ENCODE peak calls at places on chromosomes 13 and 19, in eight cellular contexts. S is heart left ventricle; G is IMR-90; Z is CD8-positive, alpha-beta memory T cell; M is lung; C is DND-41; B is AG10803; D is aorta. H is an unnamed sample.

GRCh38 chr19:11337080-11337479 is 2.4 kb downstream of the RAB3D start:
- DNase-seq in D (no peak), B (no peak), C (peak; percentile 43), S (no peak), G (no peak), M (no peak), Z (no peak), H (no peak)

GRCh38 chr13:51849145-51850101 is 4.4 kb upstream of the TMEM272 start:
- DNase-seq in M (no peak), S (no peak), Z (peak; percentile 14), C (peak; percentile 45), B (no peak), G (peak; percentile 30), D (no peak), H (peak; percentile 75)

GRCh38 chr13:36163809-36164308 is 32.7 kb upstream of the DCLK1 start:
- DNase-seq in G (peak; percentile 87), M (peak; percentile 89), S (peak; percentile 76), D (peak; percentile 70), C (no peak), Z (no peak), B (peak; percentile 4), H (no peak)

GRCh38 chr13:79392882-79393563 is 13.0 kb downstream of the RBM26 start:
- DNase-seq in C (no peak), G (peak; percentile 68), S (no peak), B (peak; percentile 39), D (no peak), Z (no peak), M (no peak), H (no peak)

GRCh38 chr19:54415208-54415900 is at the start of gene TTYH1:
- DNase-seq in S (no peak), Z (no peak), M (no peak), C (no peak), G (no peak), D (no peak), B (no peak), H (no peak)

GRCh38 chr13:112241288-112241687 is 134.9 kb upstream of the SPACA7 start:
- DNase-seq in Z (no peak), M (no peak), S (no peak), B (no peak), G (no peak), D (no peak), C (no peak), H (no peak)

GRCh38 chr13:33797622-33798021 is 20.3 kb upstream of the RFC3 start:
- DNase-seq in D (no peak), Z (no peak), B (peak; percentile 22), C (no peak), M (no peak), S (no peak), G (no peak), H (peak; percentile 53)

GRCh38 chr13:50127726-50128291 is 112.6 kb downstream of the KCNRG start:
- DNase-seq in B (no peak), G (no peak), S (peak; percentile 59), D (peak; percentile 48), M (no peak), C (no peak), Z (no peak), H (no peak)

GRCh38 chr19:12779162-12779993 is 4.0 kb upstream of the HOOK2 start:
- DNase-seq in C (peak; percentile 37), B (peak; percentile 76), G (peak; percentile 77), M (no peak), S (peak; percentile 87), D (peak; percentile 87), Z (no peak), H (peak; percentile 56)

GRCh38 chr13:51916419-51916818 is 54.6 kb downstream of the CCDC70 start:
- DNase-seq in Z (no peak), C (no peak), B (no peak), D (no peak), G (no peak), M (no peak), S (no peak), H (no peak)

GRCh38 chr13:80611310-80611709 is 270.4 kb upstream of the SPRY2 start:
- DNase-seq in S (no peak), Z (no peak), G (no peak), D (no peak), M (no peak), C (no peak), B (no peak), H (no peak)

GRCh38 chr19:18239303-18239702 is 13.1 kb upstream of the PDE4C start:
- DNase-seq in B (no peak), D (no peak), M (no peak), S (no peak), Z (no peak), C (peak; percentile 43), G (no peak), H (peak; percentile 53)

GRCh38 chr13:40356011-40356410 is 310.4 kb downstream of the FOXO1 start:
- DNase-seq in S (no peak), D (no peak), Z (no peak), M (no peak), B (no peak), C (no peak), G (no peak), H (no peak)

GRCh38 chr13:51793570-51794273 is 10.2 kb downstream of the DHRS12 start:
- DNase-seq in B (peak; percentile 68), D (no peak), G (peak; percentile 91), Z (no peak), S (no peak), C (no peak), M (no peak), H (peak; percentile 70)

GRCh38 chr13:73090116-73090811 is 31.5 kb downstream of the KLF5 start:
- DNase-seq in S (no peak), Z (no peak), C (peak; percentile 44), M (peak; percentile 43), G (peak; percentile 91), D (no peak), B (peak; percentile 62), H (no peak)

GRCh38 chr13:102347490-102347889 is 54.4 kb downstream of the FGF14 start:
- DNase-seq in G (no peak), Z (no peak), M (no peak), S (no peak), B (no peak), D (no peak), C (no peak), H (no peak)

GRCh38 chr13:95154441-95154886 is 146.8 kb downstream of the ABCC4 start:
- DNase-seq in C (no peak), D (no peak), B (peak; percentile 29), G (no peak), M (no peak), Z (no peak), S (no peak), H (no peak)

GRCh38 chr19:7817801-7818200 is 12.2 kb upstream of the EVI5L start:
- DNase-seq in Z (no peak), B (no peak), D (no peak), G (no peak), S (no peak), M (no peak), C (no peak), H (no peak)

GRCh38 chr19:3065675-3066357 is 3.5 kb upstream of the TLE5 start:
- DNase-seq in D (no peak), S (no peak), Z (no peak), B (no peak), M (no peak), G (no peak), C (no peak), H (peak; percentile 64)

GRCh38 chr19:30999726-31000125 is 349.5 kb downstream of the TSHZ3 start:
- DNase-seq in S (no peak), M (no peak), Z (no peak), C (no peak), B (peak; percentile 55), G (no peak), D (no peak), H (no peak)

GRCh38 chr13:111490611-111491010 is 170.2 kb downstream of the TEX29 start:
- DNase-seq in S (no peak), Z (no peak), G (no peak), B (no peak), C (no peak), M (no peak), D (no peak), H (no peak)

GRCh38 chr13:77014906-77015685 is 11.9 kb downstream of the FBXL3 start:
- DNase-seq in C (no peak), G (no peak), S (no peak), D (no peak), Z (no peak), M (no peak), B (no peak), H (no peak)

GRCh38 chr13:98766716-98767115 is 14.2 kb upstream of the SLC15A1 start:
- DNase-seq in B (no peak), Z (no peak), S (no peak), M (no peak), D (no peak), C (no peak), G (peak; percentile 5), H (no peak)

GRCh38 chr19:18430417-18431144 is 7.4 kb downstream of the ISYNA1 start:
- DNase-seq in S (no peak), D (peak; percentile 57), G (no peak), M (no peak), Z (no peak), B (no peak), C (no peak), H (no peak)

GRCh38 chr13:77702364-77702763 is 4.9 kb downstream of the SLAIN1 start:
- DNase-seq in B (no peak), S (no peak), M (no peak), G (no peak), D (no peak), C (no peak), Z (no peak), H (no peak)

DNA sequence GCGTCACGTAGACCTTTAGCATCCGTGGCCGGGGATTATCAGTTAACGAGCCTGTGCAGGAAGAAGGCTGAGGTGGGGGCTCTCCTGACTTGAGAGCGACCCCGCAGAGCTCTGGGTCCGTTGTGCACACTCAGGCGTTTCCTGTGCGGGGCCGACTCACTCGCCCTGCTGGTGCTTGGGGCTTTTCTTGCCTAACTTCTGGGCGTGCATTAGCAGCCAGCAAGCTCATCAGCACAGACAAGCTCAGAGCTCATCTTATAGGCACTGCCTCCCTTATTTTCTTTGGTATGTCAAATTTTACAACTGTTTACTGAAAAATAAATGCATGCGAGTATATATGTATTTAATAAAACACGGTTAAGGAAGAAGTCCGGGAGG is 23.7 kb downstream of the ADPRHL1 start:
- DNase-seq in G (no peak), B (no peak), Z (no peak), C (no peak), D (no peak), S (no peak), M (no peak), H (no peak)
- H3K4me3 ChIP-seq in G (no peak overlapping the region), B (no peak overlapping the region), Z (no peak overlapping the region), C (no peak overlapping the region), D (no peak overlapping the region), S (no peak overlapping the region), M (no peak overlapping the region), H (no peak overlapping the region)

GRCh38 chr19:46812898-46813569 is 24.6 kb upstream of the SLC1A5 start:
- DNase-seq in Z (no peak), M (peak; percentile 36), B (no peak), C (no peak), S (no peak), D (peak; percentile 63), G (no peak), H (no peak)
- H3K4me3 ChIP-seq in Z (no peak overlapping the region), M (no peak overlapping the region), B (no peak overlapping the region), C (no peak overlapping the region), S (no peak overlapping the region), D (no peak overlapping the region), G (no peak overlapping the region), H (no peak overlapping the region)

GRCh38 chr19:389935-390289 is 19.0 kb downstream of the C2CD4C start:
- DNase-seq in B (no peak), M (no peak), D (no peak), C (no peak), G (no peak), Z (no peak), S (no peak), H (no peak)
- H3K4me3 ChIP-seq in B (no peak overlapping the region), M (no peak overlapping the region), D (no peak overlapping the region), C (no peak overlapping the region), G (no peak overlapping the region), Z (no peak overlapping the region), S (no peak overlapping the region), H (no peak overlapping the region)

GRCh38 chr13:108349269-108349668 is 79.8 kb downstream of the TNFSF13B start:
- DNase-seq in B (no peak), S (no peak), M (no peak), G (no peak), Z (no peak), C (no peak), D (no peak), H (no peak)
- H3K4me3 ChIP-seq in B (no peak overlapping the region), S (no peak overlapping the region), M (no peak overlapping the region), G (no peak overlapping the region), Z (no peak overlapping the region), C (no peak overlapping the region), D (no peak overlapping the region), H (no peak overlapping the region)